ENCODE peak calls at places on chromosomes 7 and 10, in ten cellular contexts. One of them, this sample, is unnamed.

GRCh38 chr10:89942217-89942616 is 240.8 kb downstream of the KIF20B start:
- DNase-seq in fibroblast of lung: no peak
- DNase-seq in putamen: no peak
- DNase-seq in HFFc6: no peak
- DNase-seq in DND-41: no peak
- DNase-seq in smooth muscle cell of the brain vasculature: no peak
- DNase-seq in glomerular endothelial cell: no peak
- DNase-seq in GM23248: no peak
- DNase-seq in CD8-positive, alpha-beta T cell: no peak
- DNase-seq in fibroblast of pulmonary artery: no peak
- DNase-seq in this sample: no peak

GRCh38 chr7:101169838-101170531 is 4.6 kb upstream of the VGF start:
- DNase-seq in HFFc6: peak; percentile 54
- DNase-seq in GM23248: peak; percentile 80
- DNase-seq in CD8-positive, alpha-beta T cell: peak; percentile 71
- DNase-seq in fibroblast of pulmonary artery: peak; percentile 67
- DNase-seq in smooth muscle cell of the brain vasculature: no peak
- DNase-seq in glomerular endothelial cell: no peak
- DNase-seq in fibroblast of lung: peak; percentile 53
- DNase-seq in putamen: no peak
- DNase-seq in DND-41: peak; percentile 83
- DNase-seq in this sample: peak; percentile 56

GRCh38 chr7:44963526-44964290 is 15.1 kb downstream of the MYO1G start:
- DNase-seq in glomerular endothelial cell: no peak
- DNase-seq in DND-41: no peak
- DNase-seq in fibroblast of pulmonary artery: no peak
- DNase-seq in putamen: no peak
- DNase-seq in CD8-positive, alpha-beta T cell: no peak
- DNase-seq in GM23248: no peak
- DNase-seq in HFFc6: no peak
- DNase-seq in smooth muscle cell of the brain vasculature: no peak
- DNase-seq in fibroblast of lung: no peak
- DNase-seq in this sample: no peak

GRCh38 chr7:22302193-22302592 is 54.8 kb downstream of the RAPGEF5 start:
- DNase-seq in glomerular endothelial cell: no peak
- DNase-seq in fibroblast of pulmonary artery: no peak
- DNase-seq in CD8-positive, alpha-beta T cell: no peak
- DNase-seq in GM23248: no peak
- DNase-seq in HFFc6: no peak
- DNase-seq in smooth muscle cell of the brain vasculature: no peak
- DNase-seq in putamen: no peak
- DNase-seq in DND-41: no peak
- DNase-seq in fibroblast of lung: no peak
- DNase-seq in this sample: no peak

GRCh38 chr10:18312385-18313145 is 172.3 kb downstream of the CACNB2 start:
- DNase-seq in glomerular endothelial cell: no peak
- DNase-seq in GM23248: peak; percentile 77
- DNase-seq in smooth muscle cell of the brain vasculature: no peak
- DNase-seq in CD8-positive, alpha-beta T cell: no peak
- DNase-seq in fibroblast of lung: peak; percentile 79
- DNase-seq in HFFc6: peak; percentile 3
- DNase-seq in fibroblast of pulmonary artery: peak; percentile 55
- DNase-seq in putamen: no peak
- DNase-seq in DND-41: peak; percentile 8
- DNase-seq in this sample: peak; percentile 61

GRCh38 chr10:132057191-132057681 is 8.5 kb upstream of the JAKMIP3 start:
- DNase-seq in GM23248: no peak
- DNase-seq in smooth muscle cell of the brain vasculature: no peak
- DNase-seq in CD8-positive, alpha-beta T cell: no peak
- DNase-seq in fibroblast of pulmonary artery: no peak
- DNase-seq in fibroblast of lung: no peak
- DNase-seq in DND-41: no peak
- DNase-seq in HFFc6: no peak
- DNase-seq in glomerular endothelial cell: no peak
- DNase-seq in putamen: no peak
- DNase-seq in this sample: no peak

GRCh38 chr7:20030915-20031362 is 186.2 kb downstream of the MACC1 start:
- DNase-seq in putamen: no peak
- DNase-seq in CD8-positive, alpha-beta T cell: no peak
- DNase-seq in DND-41: no peak
- DNase-seq in HFFc6: peak; percentile 8
- DNase-seq in GM23248: peak; percentile 56
- DNase-seq in smooth muscle cell of the brain vasculature: no peak
- DNase-seq in fibroblast of pulmonary artery: peak; percentile 15
- DNase-seq in glomerular endothelial cell: no peak
- DNase-seq in fibroblast of lung: peak; percentile 30
- DNase-seq in this sample: no peak

GRCh38 chr7:17601921-17602320 is 303.5 kb downstream of the AHR start:
- DNase-seq in glomerular endothelial cell: no peak
- DNase-seq in HFFc6: no peak
- DNase-seq in fibroblast of pulmonary artery: no peak
- DNase-seq in fibroblast of lung: no peak
- DNase-seq in putamen: no peak
- DNase-seq in smooth muscle cell of the brain vasculature: no peak
- DNase-seq in CD8-positive, alpha-beta T cell: no peak
- DNase-seq in GM23248: no peak
- DNase-seq in DND-41: no peak
- DNase-seq in this sample: no peak

GRCh38 chr10:21926358-21926890 is 77.1 kb downstream of the DNAJC1 start:
- DNase-seq in HFFc6: peak; percentile 50
- DNase-seq in fibroblast of pulmonary artery: peak; percentile 18
- DNase-seq in fibroblast of lung: no peak
- DNase-seq in DND-41: no peak
- DNase-seq in putamen: no peak
- DNase-seq in CD8-positive, alpha-beta T cell: no peak
- DNase-seq in GM23248: peak; percentile 38
- DNase-seq in glomerular endothelial cell: no peak
- DNase-seq in smooth muscle cell of the brain vasculature: no peak
- DNase-seq in this sample: no peak

GRCh38 chr10:127577376-127577775 is 28.3 kb downstream of the NPS start:
- DNase-seq in glomerular endothelial cell: no peak
- DNase-seq in fibroblast of lung: peak; percentile 42
- DNase-seq in GM23248: peak; percentile 42
- DNase-seq in DND-41: no peak
- DNase-seq in putamen: peak; percentile 35
- DNase-seq in fibroblast of pulmonary artery: peak; percentile 14
- DNase-seq in smooth muscle cell of the brain vasculature: no peak
- DNase-seq in HFFc6: no peak
- DNase-seq in CD8-positive, alpha-beta T cell: no peak
- DNase-seq in this sample: no peak

GRCh38 chr7:105354383-105354782 is 34.3 kb downstream of the SRPK2 start:
- DNase-seq in CD8-positive, alpha-beta T cell: no peak
- DNase-seq in fibroblast of pulmonary artery: no peak
- DNase-seq in fibroblast of lung: no peak
- DNase-seq in DND-41: no peak
- DNase-seq in HFFc6: no peak
- DNase-seq in smooth muscle cell of the brain vasculature: no peak
- DNase-seq in putamen: no peak
- DNase-seq in GM23248: peak; percentile 20
- DNase-seq in glomerular endothelial cell: no peak
- DNase-seq in this sample: no peak

This sample was measured in small intestine.